ENCODE peak calls at places on chromosomes 16 and 17, in nine cellular contexts. K is MM.1S, S is hepatocyte, I is HCT116, L is neural progenitor cell, A is PC-3, M is OCI-LY7, D is SK-N-SH, J is GM23338. G is an unnamed sample. For H3K36me3, the result is how much of the 10 kb centered on the place peaks cover.

GRCh38 chr17:58318065-58318481 is 10.5 kb downstream of the TSPOAP1 start:
- DNase-seq in K (no peak), S (no peak), I (no peak), L (no peak), A (no peak), M (no peak), D (no peak), J (no peak), G (no peak)

GRCh38 chr16:70730944-70731343 is 45.1 kb upstream of the MTSS2 start:
- DNase-seq in K (no peak), S (no peak), I (no peak), L (no peak), A (no peak), M (no peak), D (no peak), J (no peak), G (no peak)

GRCh38 chr17:78032166-78032565 is 73.7 kb downstream of the TNRC6C start:
- DNase-seq in K (no peak), S (no peak), I (no peak), L (no peak), A (peak), M (no peak), D (no peak), J (no peak), G (peak)

GRCh38 chr17:66720027-66720426 is 114.9 kb upstream of the CACNG5 start:
- DNase-seq in K (no peak), S (no peak), I (no peak), L (no peak), A (no peak), M (no peak), D (no peak), J (no peak), G (no peak)

GRCh38 chr17:58756246-58757161 is 850 bp downstream of the PPM1E start:
- DNase-seq in K (peak), S (peak), I (no peak), L (peak), A (no peak), M (peak), D (peak), J (peak), G (peak)

GRCh38 chr16:27199747-27200146 is 3.6 kb upstream of the KDM8 start:
- DNase-seq in K (peak), S (no peak), I (no peak), L (no peak), A (no peak), M (peak), D (no peak), J (no peak), G (no peak)

GRCh38 chr17:35892091-35892637 is 12.0 kb upstream of the CCL5 start:
- DNase-seq in K (no peak), S (no peak), I (no peak), L (no peak), A (no peak), M (no peak), D (no peak), J (peak), G (no peak)

GRCh38 chr17:48374650-48375230 is 55.3 kb downstream of the SKAP1 start:
- DNase-seq in K (peak), S (peak), I (peak), L (peak), A (peak), M (peak), D (peak), J (peak), G (peak)

GRCh38 chr17:72219136-72219823 is 98.5 kb downstream of the SOX9 start:
- DNase-seq in K (no peak), S (peak), I (no peak), L (peak), A (no peak), M (no peak), D (peak), J (peak), G (peak)

GRCh38 chr16:77469639-77470038 is 34.8 kb upstream of the ADAMTS18 start:
- DNase-seq in K (no peak), S (no peak), I (no peak), L (no peak), A (no peak), M (no peak), D (no peak), J (no peak), G (no peak)

GRCh38 chr17:81923302-81924260 is 4.0 kb downstream of the MAFG start:
- DNase-seq in K (peak), S (peak), I (peak), L (peak), A (peak), M (no peak), D (no peak), J (peak), G (peak)

GRCh38 chr16:67606632-67607031 is 38.3 kb upstream of the CARMIL2 start:
- DNase-seq in K (no peak), S (no peak), I (no peak), L (no peak), A (no peak), M (no peak), D (no peak), J (no peak), G (no peak)

GRCh38 chr17:50817838-50818237 is 17.5 kb upstream of the WFIKKN2 start:
- DNase-seq in K (no peak), S (no peak), I (peak), L (no peak), A (peak), M (no peak), D (no peak), J (peak), G (peak)

GRCh38 chr17:49565948-49566491 is 9.7 kb upstream of the NXPH3 start:
- DNase-seq in K (no peak), S (peak), I (no peak), L (no peak), A (peak), M (no peak), D (no peak), J (no peak), G (no peak)

GRCh38 chr16:27470567-27471431 is 68.8 kb downstream of the IL21R start:
- DNase-seq in K (no peak), S (no peak), I (no peak), L (no peak), A (no peak), M (no peak), D (no peak), J (no peak), G (peak)

GRCh38 chr16:626787-627457 is 3.9 kb upstream of the WFIKKN1 start:
- DNase-seq in K (no peak), S (peak), I (peak), L (no peak), A (peak), M (no peak), D (no peak), J (no peak), G (peak)

GRCh38 chr17:35545150-35545549 is 7.7 kb upstream of the SLFN12L start:
- DNase-seq in K (no peak), S (no peak), I (no peak), L (no peak), A (no peak), M (no peak), D (no peak), J (no peak), G (no peak)

GRCh38 chr17:75487351-75488070 is 27.8 kb downstream of the CASKIN2 start:
- DNase-seq in K (no peak), S (no peak), I (no peak), L (no peak), A (no peak), M (peak), D (no peak), J (no peak), G (no peak)

GRCh38 chr17:31877911-31878702 is 19.1 kb upstream of the COPRS start:
- DNase-seq in K (no peak), S (no peak), I (no peak), L (no peak), A (no peak), M (no peak), D (no peak), J (no peak), G (no peak)

GRCh38 chr17:31878703-31879073 is 19.6 kb upstream of the COPRS start:
- DNase-seq in K (no peak), S (no peak), I (no peak), L (no peak), A (no peak), M (no peak), D (no peak), J (no peak), G (no peak)

GRCh38 chr17:31877341-31877740 is 18.3 kb upstream of the COPRS start:
- DNase-seq in K (no peak), S (no peak), I (no peak), L (no peak), A (no peak), M (no peak), D (no peak), J (no peak), G (no peak)

GRCh38 chr17:31882571-31882970 is 18.9 kb downstream of the UTP6 start:
- DNase-seq in K (no peak), S (no peak), I (no peak), L (no peak), A (no peak), M (peak), D (no peak), J (no peak), G (no peak)

DNA sequence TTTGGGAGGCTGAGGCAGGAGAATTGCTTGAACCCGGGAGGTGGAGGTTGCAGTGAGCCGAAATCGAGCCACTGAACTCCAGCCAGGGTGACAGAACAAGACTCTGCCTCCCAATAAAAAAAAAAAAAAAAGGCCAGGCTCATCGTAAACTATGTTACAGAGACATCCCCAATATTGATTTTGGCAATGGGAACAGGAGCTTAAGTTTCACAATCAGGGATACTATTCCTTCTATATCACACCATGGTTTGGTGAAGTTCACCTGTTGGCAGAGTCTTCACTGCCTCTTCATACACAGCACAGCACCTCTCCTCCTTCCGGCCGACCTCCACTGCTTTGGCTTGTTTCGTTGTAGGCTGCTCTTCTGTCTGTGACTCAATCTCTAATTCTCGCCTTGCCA is 21.2 kb downstream of the UTP6 start:
- DNase-seq in K (no peak), S (no peak), I (no peak), L (no peak), A (no peak), M (no peak), D (no peak), J (no peak), G (no peak)
- H3K36me3 ChIP-seq in K (under half), S (under half), I (under half), L (under half), A (under half), M (half or more), D (under half), J (half or more), G (half or more)

GRCh38 chr17:74271281-74271680 is 2.8 kb upstream of the DNAI2 start:
- DNase-seq in K (no peak), S (no peak), I (no peak), L (no peak), A (no peak), M (no peak), D (no peak), J (peak), G (no peak)

GRCh38 chr17:74271902-74272563 is 2.0 kb upstream of the DNAI2 start:
- DNase-seq in K (no peak), S (no peak), I (no peak), L (peak), A (no peak), M (no peak), D (no peak), J (no peak), G (no peak)

GRCh38 chr17:74274703-74275340 is 788 bp downstream of the DNAI2 start:
- DNase-seq in K (no peak), S (no peak), I (no peak), L (no peak), A (no peak), M (peak), D (no peak), J (no peak), G (no peak)

GRCh38 chr17:74274060-74274702 is at the start of gene DNAI2:
- DNase-seq in K (no peak), S (no peak), I (no peak), L (peak), A (no peak), M (no peak), D (peak), J (peak), G (no peak)

DNA sequence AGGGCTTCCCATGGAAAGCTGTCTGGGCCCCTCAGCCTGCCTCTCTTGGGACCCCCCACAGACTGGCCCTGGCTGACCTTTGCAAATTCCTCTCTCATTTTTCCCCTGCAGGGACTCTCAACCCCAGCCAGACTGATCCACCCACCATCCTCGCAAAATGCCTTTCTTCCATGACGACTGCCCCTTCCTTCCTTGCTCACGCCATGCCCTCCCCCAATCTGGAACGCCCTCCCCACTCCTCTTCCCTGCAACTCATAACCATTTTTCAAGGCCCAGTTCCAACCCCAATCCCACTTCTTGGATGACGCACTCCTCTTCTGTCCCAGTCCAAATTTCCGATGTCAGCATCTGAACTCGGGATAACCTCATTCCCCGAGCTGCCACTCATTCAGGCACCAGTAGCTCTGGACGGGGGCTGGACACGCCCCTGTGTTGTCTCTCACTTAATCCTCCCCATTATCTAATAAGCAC is 1.3 kb upstream of the DNAI2 start:
- DNase-seq in K (no peak), S (no peak), I (no peak), L (peak), A (no peak), M (no peak), D (no peak), J (no peak), G (no peak)
- TF ChIP-seq EZH2phosphoT487 in K (no peak), S (no peak), I (no peak), L (no peak), A (no peak), M (no peak), D (no peak), J (no peak), G (no peak)

GRCh38 chr17:4901648-4902344 is 1.1 kb downstream of the CHRNE start:
- DNase-seq in K (no peak), S (no peak), I (no peak), L (no peak), A (no peak), M (no peak), D (peak), J (no peak), G (no peak)
- H3K27ac ChIP-seq in K (no peak), S (no peak), I (no peak), L (no peak), A (no peak), M (no peak), D (no peak), J (no peak), G (no peak)

DNA sequence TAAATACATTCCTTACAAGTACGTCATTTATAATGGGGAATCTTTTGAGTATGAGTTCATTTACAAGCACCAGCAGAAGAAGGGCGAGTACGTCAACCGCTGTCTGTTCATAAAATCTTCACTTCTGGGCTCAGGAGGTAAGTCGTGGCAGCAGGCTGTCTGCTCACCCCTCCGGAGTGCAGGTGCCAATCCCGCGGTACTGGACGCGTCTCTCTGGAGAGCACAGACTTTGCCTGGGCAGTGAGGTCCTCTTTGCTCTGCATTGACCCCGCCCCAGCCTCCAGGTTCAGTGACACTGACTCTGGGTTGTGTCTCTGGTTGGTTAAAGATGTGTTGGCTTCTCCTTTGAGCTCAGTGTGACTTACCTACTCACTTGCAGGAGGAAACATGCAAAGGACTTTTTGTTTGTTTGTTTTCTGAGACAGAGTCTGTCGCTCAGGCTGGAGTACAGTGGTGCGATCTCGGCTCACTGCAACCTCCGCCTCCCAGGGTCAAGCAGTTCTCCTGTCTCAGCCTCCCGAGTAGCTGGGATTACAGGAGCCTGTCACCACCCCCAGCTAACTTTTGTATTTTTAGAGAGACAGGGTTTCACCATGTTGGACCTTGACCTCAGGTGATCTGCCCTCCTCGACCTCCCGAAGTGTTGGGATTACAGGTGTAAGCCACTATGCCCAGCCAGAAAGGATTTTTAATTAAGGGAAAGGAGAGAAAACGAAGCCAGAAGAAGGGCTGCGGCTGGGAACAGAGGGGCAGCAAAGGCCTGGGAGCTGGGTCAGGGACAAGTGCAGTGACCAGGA is 31.2 kb downstream of the RNF213 start:
- DNase-seq in K (no peak), S (no peak), I (no peak), L (no peak), A (no peak), M (no peak), D (no peak), J (no peak), G (no peak)
- H3K36me3 ChIP-seq in K (under half), S (under half), I (under half), L (under half), A (under half), M (under half), D (half or more), J (under half), G (under half)

DNA sequence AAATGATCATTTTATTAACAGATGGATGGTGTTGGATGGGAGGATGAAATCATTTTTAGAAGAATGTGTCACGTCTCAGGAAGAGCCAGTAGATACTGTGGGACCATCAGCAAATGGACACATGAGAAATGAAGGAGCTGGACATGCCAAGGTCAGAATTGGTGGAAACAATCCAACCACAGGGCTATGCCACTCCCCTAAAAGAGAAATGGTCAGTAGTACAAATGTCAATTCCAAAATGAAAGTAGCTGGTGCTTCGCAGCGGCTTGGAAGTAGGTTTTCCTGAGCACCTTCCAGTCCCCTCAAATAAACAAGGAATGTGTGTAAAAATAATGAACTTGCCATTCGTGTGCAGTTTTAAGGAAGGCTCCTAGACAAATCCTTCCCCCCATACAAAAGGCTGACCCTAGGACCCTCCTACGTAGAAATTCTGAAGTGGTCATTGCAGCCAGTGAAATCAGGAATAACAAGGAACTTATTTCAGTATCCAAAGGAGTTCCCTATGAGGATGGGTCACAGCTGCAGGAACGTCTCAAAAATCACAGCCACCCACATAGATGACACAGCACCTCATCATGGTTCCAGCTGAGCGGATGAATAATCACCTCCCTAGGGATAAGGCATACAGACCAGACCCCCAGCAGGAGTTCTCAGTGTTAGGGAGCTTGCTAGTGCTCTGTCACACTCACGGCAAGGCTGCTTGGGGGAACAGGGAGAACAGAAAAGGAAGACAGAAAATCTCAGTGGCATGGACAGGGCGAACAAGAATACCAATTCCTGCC is 239.2 kb downstream of the HS3ST3A1 start:
- DNase-seq in K (no peak), S (no peak), I (no peak), L (peak), A (peak), M (no peak), D (no peak), J (no peak), G (peak)
- TF ChIP-seq EZH2phosphoT487 in K (no peak), S (no peak), I (no peak), L (no peak), A (no peak), M (no peak), D (no peak), J (no peak), G (no peak)

GRCh38 chr16:53509906-53510703 is 7.1 kb upstream of the AKTIP start:
- DNase-seq in K (peak), S (peak), I (peak), L (peak), A (peak), M (peak), D (peak), J (peak), G (peak)
- H3K27ac ChIP-seq in K (no peak), S (peak), I (no peak), L (no peak), A (no peak), M (no peak), D (no peak), J (no peak), G (no peak)